ENCODE peak calls at places on chromosomes 5 and 9, in seven cellular contexts. P, T, C, L, F, S and R are unnamed samples.

GRCh38 chr9:32570262-32570661 is 2.7 kb downstream of the NDUFB6 start:
- DNase-seq in P (no peak), T (no peak), C (no peak), L (no peak), F (no peak), S (no peak), R (no peak)

GRCh38 chr5:131983244-131983771 is 28.1 kb downstream of the ACSL6 start:
- DNase-seq in P (no peak), T (peak), C (no peak), L (no peak), F (no peak), S (no peak), R (peak)

GRCh38 chr9:100088202-100088601 is 10.6 kb downstream of the ERP44 start:
- DNase-seq in P (no peak), T (no peak), C (no peak), L (no peak), F (peak), S (no peak), R (no peak)

GRCh38 chr5:103445426-103446035 is 117.1 kb downstream of the NUDT12 start:
- DNase-seq in P (no peak), T (no peak), C (no peak), L (no peak), F (no peak), S (no peak), R (no peak)

GRCh38 chr5:108263338-108263737 is 118.6 kb downstream of the FBXL17 start:
- DNase-seq in P (no peak), T (no peak), C (no peak), L (no peak), F (no peak), S (no peak), R (no peak)

GRCh38 chr5:96629774-96630173 is 32.4 kb upstream of the CAST start:
- DNase-seq in P (no peak), T (peak), C (no peak), L (no peak), F (no peak), S (no peak), R (no peak)

GRCh38 chr9:107952773-107953172 is 463.2 kb upstream of the KLF4 start:
- DNase-seq in P (no peak), T (no peak), C (no peak), L (no peak), F (peak), S (no peak), R (no peak)

GRCh38 chr9:73577867-73578266 is 426.2 kb downstream of the ANXA1 start:
- DNase-seq in P (no peak), T (peak), C (no peak), L (no peak), F (no peak), S (no peak), R (no peak)

GRCh38 chr5:10246761-10247160 is 2.9 kb downstream of the ATPSCKMT start:
- DNase-seq in P (no peak), T (no peak), C (no peak), L (no peak), F (no peak), S (no peak), R (no peak)

GRCh38 chr5:175885813-175886212 is 14.4 kb downstream of the CPLX2 start:
- DNase-seq in P (no peak), T (peak), C (no peak), L (no peak), F (no peak), S (no peak), R (no peak)

GRCh38 chr9:129836342-129837007 is 1.2 kb downstream of the USP20 start:
- DNase-seq in P (no peak), T (no peak), C (no peak), L (no peak), F (no peak), S (no peak), R (no peak)

GRCh38 chr5:127321465-127321864 is 30.9 kb downstream of the MEGF10 start:
- DNase-seq in P (no peak), T (no peak), C (no peak), L (no peak), F (no peak), S (no peak), R (no peak)

GRCh38 chr9:129347323-129348120 is 169.5 kb upstream of the IER5L start:
- DNase-seq in P (peak), T (peak), C (no peak), L (no peak), F (no peak), S (no peak), R (no peak)

GRCh38 chr9:101716629-101717028 is 21.8 kb downstream of the GRIN3A start:
- DNase-seq in P (no peak), T (no peak), C (no peak), L (no peak), F (no peak), S (no peak), R (no peak)

GRCh38 chr5:103562084-103562452 is 521 bp downstream of the NUDT12 start:
- DNase-seq in P (no peak), T (no peak), C (no peak), L (no peak), F (no peak), S (no peak), R (no peak)

GRCh38 chr5:98201006-98201620 is 572.4 kb upstream of the RGMB start:
- DNase-seq in P (no peak), T (no peak), C (no peak), L (no peak), F (peak), S (no peak), R (no peak)

GRCh38 chr5:61919920-61920319 is 386.1 kb upstream of the KIF2A start:
- DNase-seq in P (no peak), T (no peak), C (no peak), L (no peak), F (no peak), S (no peak), R (no peak)

GRCh38 chr5:172906436-172906835 is 52.8 kb upstream of the RPL26L1 start:
- DNase-seq in P (peak), T (peak), C (no peak), L (no peak), F (no peak), S (no peak), R (no peak)

GRCh38 chr9:18343799-18344198 is 130.2 kb upstream of the ADAMTSL1 start:
- DNase-seq in P (no peak), T (peak), C (no peak), L (no peak), F (no peak), S (no peak), R (no peak)

GRCh38 chr9:106403081-106403480 is 459.9 kb upstream of the ZNF462 start:
- DNase-seq in P (no peak), T (no peak), C (no peak), L (no peak), F (peak), S (no peak), R (no peak)

DNA sequence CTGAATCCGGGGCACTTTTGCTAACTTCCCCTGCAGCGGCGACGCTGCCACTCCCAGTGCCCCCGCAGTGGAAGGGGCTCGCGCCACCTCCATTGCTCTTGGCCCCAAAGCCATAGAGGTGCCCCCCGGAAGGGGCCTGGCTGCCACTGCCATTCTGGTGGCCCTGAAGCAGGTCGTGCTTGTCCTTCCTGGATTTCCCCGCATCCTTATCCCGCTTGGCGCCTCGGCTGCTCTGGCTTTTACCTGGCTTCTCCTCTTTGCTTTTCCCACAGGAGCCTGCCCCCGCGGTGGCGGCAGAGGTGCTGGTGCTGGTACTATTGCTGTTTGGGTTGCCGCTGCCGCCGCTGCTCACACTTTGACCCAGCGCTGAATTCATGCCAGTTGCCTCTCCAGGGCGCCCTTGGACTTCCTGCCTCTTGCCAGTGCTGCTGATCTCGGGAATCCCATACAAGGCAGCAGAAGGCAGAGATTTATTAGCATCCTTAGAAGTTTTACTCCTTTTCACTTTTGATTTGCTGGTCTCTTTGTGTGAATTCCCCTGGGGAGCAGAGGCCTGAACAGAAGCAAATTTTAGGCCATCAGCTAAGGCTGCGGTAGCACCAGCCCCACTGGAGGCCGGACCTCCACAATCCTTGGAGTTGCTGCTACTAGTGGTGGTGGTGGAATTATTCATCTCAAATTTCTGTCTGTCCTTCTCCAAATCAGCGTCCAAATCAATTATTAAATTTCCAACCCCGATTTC is 2.1 kb downstream of the ZNF608 start:
- DNase-seq in P (peak), T (peak), C (peak), L (peak), F (no peak), S (peak), R (no peak)
- TF ChIP-seq CTCF in P (no peak), T (no peak), C (no peak), L (no peak), F (peak), S (no peak), R (peak)

DNA sequence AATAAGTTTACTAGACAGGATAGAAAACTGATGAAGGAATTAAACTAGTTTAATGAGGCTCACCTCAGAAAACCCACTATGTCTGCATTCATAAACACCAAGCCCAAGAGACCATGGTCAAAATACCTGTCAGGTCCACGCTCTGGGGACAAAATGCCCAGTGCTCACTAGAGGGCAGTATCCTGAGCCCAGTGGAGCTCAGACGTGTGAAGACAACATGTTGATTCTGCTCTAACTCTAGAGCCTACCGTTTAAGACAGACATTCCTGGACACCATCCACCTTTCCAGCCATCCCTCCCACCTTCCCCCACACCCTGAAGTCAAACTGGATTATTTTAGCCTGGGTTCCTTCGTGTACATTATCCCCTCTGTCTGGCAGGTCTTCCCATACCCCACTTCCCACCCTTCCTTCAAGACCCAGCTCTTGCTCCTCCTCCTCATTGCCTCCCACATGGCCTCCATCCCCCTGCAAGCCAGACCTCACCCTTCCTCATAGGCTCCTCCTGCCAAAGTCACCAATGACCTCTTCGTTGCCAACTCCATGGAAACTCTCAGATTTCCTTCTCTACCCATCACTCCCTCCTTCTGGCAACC is 142.3 kb upstream of the FSTL4 start:
- DNase-seq in P (no peak), T (peak), C (no peak), L (no peak), F (peak), S (peak), R (no peak)
- TF ChIP-seq CTCF in P (no peak), T (peak), C (peak), L (no peak), F (peak), S (peak), R (peak)

DNA sequence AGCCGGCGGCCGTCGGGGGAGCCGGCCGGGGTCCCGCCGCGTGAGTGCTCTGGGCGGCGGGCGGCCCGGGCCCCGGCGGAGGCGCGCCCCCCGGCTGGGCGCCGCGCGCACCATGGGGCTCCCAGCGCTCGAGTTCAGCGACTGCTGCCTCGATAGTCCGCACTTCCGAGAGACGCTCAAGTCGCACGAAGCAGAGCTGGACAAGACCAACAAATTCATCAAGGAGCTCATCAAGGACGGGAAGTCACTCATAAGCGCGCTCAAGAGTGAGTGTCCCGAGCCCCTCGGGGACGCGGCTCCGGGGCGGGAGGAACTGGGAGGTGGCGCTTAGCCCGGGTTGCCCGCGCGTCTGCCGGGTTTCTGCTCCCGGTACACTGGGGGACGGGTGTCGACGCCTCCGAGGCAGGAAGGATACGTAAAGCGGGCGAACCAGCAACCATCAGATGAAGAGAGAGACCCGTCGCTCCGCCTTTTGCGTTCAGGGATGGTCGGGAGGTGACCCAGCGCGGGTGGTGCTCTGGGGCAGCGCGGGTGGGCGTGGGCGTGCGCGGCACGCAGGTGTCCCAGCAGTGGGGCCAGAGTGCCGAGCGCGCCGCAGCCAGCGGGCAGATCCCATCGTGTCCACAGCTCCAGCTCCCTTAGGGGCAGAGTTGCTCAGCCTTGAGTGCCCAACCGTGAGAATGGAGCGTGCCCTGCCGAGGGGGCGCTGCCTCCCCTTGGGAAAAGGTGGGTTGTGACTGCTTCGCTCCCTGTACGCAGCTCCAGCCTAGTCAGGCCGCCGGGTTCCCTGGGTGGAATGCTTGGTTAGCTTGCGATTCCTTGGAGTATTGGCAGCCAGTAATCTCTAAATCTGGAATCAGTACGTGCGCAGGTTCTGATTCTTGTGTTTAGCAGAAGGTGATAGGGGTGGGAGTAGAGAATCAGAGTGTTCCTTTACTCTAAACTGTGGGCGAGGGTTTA is 753 bp downstream of the ARHGAP26 start:
- DNase-seq in P (peak), T (peak), C (peak), L (peak), F (no peak), S (peak), R (peak)
- TF ChIP-seq CTCF in P (no peak), T (no peak), C (no peak), L (no peak), F (peak), S (no peak), R (peak)

GRCh38 chr5:150120062-150120441 is 33.7 kb upstream of the CSF1R start:
- DNase-seq in P (no peak), T (no peak), C (no peak), L (no peak), F (no peak), S (no peak), R (peak)

GRCh38 chr5:150118561-150119229 is 32.3 kb upstream of the CSF1R start:
- DNase-seq in P (no peak), T (no peak), C (no peak), L (no peak), F (no peak), S (no peak), R (no peak)

GRCh38 chr5:150117945-150118560 is 31.7 kb upstream of the CSF1R start:
- DNase-seq in P (no peak), T (no peak), C (no peak), L (no peak), F (no peak), S (no peak), R (no peak)

GRCh38 chr5:150120617-150121447 is 34.5 kb upstream of the CSF1R start:
- DNase-seq in P (no peak), T (no peak), C (no peak), L (no peak), F (no peak), S (no peak), R (no peak)

GRCh38 chr5:150119421-150120061 is 33.2 kb upstream of the CSF1R start:
- DNase-seq in P (no peak), T (no peak), C (no peak), L (no peak), F (no peak), S (no peak), R (no peak)
- TF ChIP-seq CTCF in P (no peak), T (no peak), C (no peak), L (no peak), F (peak), S (no peak), R (no peak)

GRCh38 chr5:41754857-41755256 is 115.4 kb downstream of the OXCT1 start:
- DNase-seq in P (no peak), T (peak), C (no peak), L (no peak), F (no peak), S (no peak), R (no peak)
- TF ChIP-seq CTCF in P (no peak), T (no peak), C (peak), L (no peak), F (peak), S (peak), R (peak)

GRCh38 chr9:6842584-6842947 is 84.8 kb downstream of the KDM4C start:
- DNase-seq in P (no peak), T (peak), C (no peak), L (no peak), F (no peak), S (no peak), R (no peak)

GRCh38 chr9:6845128-6845826 is 87.5 kb downstream of the KDM4C start:
- DNase-seq in P (no peak), T (no peak), C (no peak), L (no peak), F (no peak), S (no peak), R (no peak)

GRCh38 chr9:6843742-6844141 is 86.0 kb downstream of the KDM4C start:
- DNase-seq in P (no peak), T (no peak), C (no peak), L (no peak), F (no peak), S (no peak), R (no peak)

GRCh38 chr9:6845881-6846280 is 88.1 kb downstream of the KDM4C start:
- DNase-seq in P (no peak), T (peak), C (no peak), L (no peak), F (peak), S (no peak), R (no peak)
- TF ChIP-seq CTCF in P (no peak), T (no peak), C (peak), L (no peak), F (peak), S (no peak), R (peak)